ENCODE peak calls at places on chromosomes 7 and 10, in seven cellular contexts. A, Q, G, U, S, H and B are unnamed samples.

GRCh38 chr10:43127447-43127846 is 10.8 kb upstream of the CSGALNACT2 start:
- DNase-seq in H (no peak), U (no peak), G (no peak), Q (no peak), S (no peak), A (no peak), B (no peak)

GRCh38 chr7:66377714-66378113 is 172.6 kb downstream of the TPST1 start:
- DNase-seq in Q (no peak), G (no peak), H (no peak), U (no peak), S (no peak), A (no peak), B (no peak)

GRCh38 chr7:2312272-2312929 is 1.8 kb downstream of the SNX8 start:
- DNase-seq in Q (no peak), U (no peak), S (no peak), G (no peak), H (no peak), A (no peak), B (no peak)

GRCh38 chr10:61588770-61589211 is 73.9 kb upstream of the CABCOCO1 start:
- DNase-seq in Q (no peak), S (no peak), A (no peak), G (no peak), H (no peak), U (no peak), B (no peak)

GRCh38 chr10:21135396-21135973 is 238.4 kb upstream of the NEBL start:
- DNase-seq in S (no peak), U (no peak), G (no peak), A (no peak), H (no peak), Q (peak; percentile 58), B (no peak)

GRCh38 chr10:101405006-101405405 is 51.0 kb downstream of the BTRC start:
- DNase-seq in S (no peak), G (no peak), U (no peak), A (no peak), H (no peak), Q (no peak), B (no peak)

GRCh38 chr10:60089095-60089494 is 182.7 kb upstream of the CCDC6 start:
- DNase-seq in U (no peak), A (no peak), S (peak; percentile 13), G (no peak), Q (peak; percentile 27), H (peak; percentile 31), B (no peak)

GRCh38 chr10:70146489-70147488 is at the start of gene TYSND1:
- DNase-seq in G (peak; percentile 88), A (peak; percentile 92), H (peak; percentile 94), Q (peak; percentile 99), U (peak; percentile 88), S (peak; percentile 99), B (peak; percentile 82)

GRCh38 chr10:88038268-88038667 is 174.8 kb downstream of the PTEN start:
- DNase-seq in G (no peak), H (peak; percentile 94), Q (peak; percentile 81), S (no peak), U (no peak), A (no peak), B (no peak)

GRCh38 chr10:43816351-43817321 is 168.0 kb upstream of the ZNF32 start:
- DNase-seq in G (no peak), A (no peak), Q (peak; percentile 98), S (no peak), U (peak; percentile 64), H (peak; percentile 92), B (peak; percentile 93)

GRCh38 chr7:75861636-75862035 is 17.2 kb upstream of the RHBDD2 start:
- DNase-seq in G (no peak), A (no peak), U (no peak), H (no peak), S (no peak), Q (peak; percentile 86), B (no peak)

GRCh38 chr7:90384433-90384832 is 18.8 kb upstream of the CLDN12 start:
- DNase-seq in Q (no peak), A (no peak), S (no peak), G (no peak), U (no peak), H (peak; percentile 21), B (no peak)

GRCh38 chr7:77425151-77426051 is 9.3 kb upstream of the GSAP start:
- DNase-seq in H (peak; percentile 83), Q (peak; percentile 56), S (peak; percentile 53), U (no peak), G (no peak), A (no peak), B (no peak)

GRCh38 chr10:7984896-7985295 is 69.6 kb upstream of the GATA3 start:
- DNase-seq in H (no peak), G (no peak), A (no peak), S (no peak), Q (no peak), U (no peak), B (peak; percentile 17)

GRCh38 chr10:31099101-31099500 is 67.4 kb upstream of the ZNF438 start:
- DNase-seq in S (no peak), A (no peak), H (no peak), Q (no peak), G (no peak), U (no peak), B (no peak)

GRCh38 chr7:143882611-143883078 is 19.3 kb downstream of the TCAF1 start:
- DNase-seq in H (peak; percentile 56), U (no peak), S (no peak), A (no peak), Q (peak; percentile 69), G (no peak), B (no peak)

GRCh38 chr10:131973160-131973951 is 8.4 kb downstream of the BNIP3 start:
- DNase-seq in S (no peak), U (no peak), A (no peak), Q (no peak), G (no peak), H (no peak), B (no peak)

GRCh38 chr10:119370046-119370770 is 162.8 kb downstream of the GRK5 start:
- DNase-seq in U (peak; percentile 39), H (peak; percentile 59), A (no peak), S (no peak), Q (peak; percentile 61), G (no peak), B (peak; percentile 56)

GRCh38 chr7:5491251-5492044 is 67.8 kb upstream of the TNRC18 start:
- DNase-seq in S (no peak), H (no peak), Q (peak; percentile 12), A (no peak), G (no peak), U (no peak), B (no peak)

GRCh38 chr10:35533565-35533964 is 71.6 kb upstream of the GJD4 start:
- DNase-seq in U (no peak), A (no peak), S (no peak), Q (peak; percentile 76), H (peak; percentile 63), G (no peak), B (no peak)

GRCh38 chr7:27723086-27723485 is 16.9 kb upstream of the TAX1BP1 start:
- DNase-seq in A (no peak), H (no peak), S (no peak), U (no peak), Q (peak; percentile 27), G (no peak), B (no peak)
- TF ChIP-seq CTCF in A (no peak), H (no peak), S (peak; percentile 34), U (no peak), Q (peak; percentile 25), G (no peak), B (peak; percentile 27)

GRCh38 chr10:50937230-50937907 is 51.9 kb upstream of the A1CF start:
- DNase-seq in Q (peak; percentile 68), G (no peak), A (no peak), S (peak; percentile 8), U (no peak), H (peak; percentile 16), B (no peak)
- TF ChIP-seq CTCF in Q (peak; percentile 75), G (peak; percentile 51), A (no peak), S (peak; percentile 48), U (no peak), H (peak; percentile 46), B (peak; percentile 63)

GRCh38 chr7:150380463-150380862 is 1.3 kb downstream of the ZNF775 start:
- DNase-seq in H (no peak), S (no peak), U (no peak), A (no peak), G (no peak), Q (no peak), B (no peak)

GRCh38 chr7:150379590-150380379 is 655 bp downstream of the ZNF775 start:
- DNase-seq in S (peak; percentile 48), G (no peak), U (no peak), Q (no peak), A (no peak), H (no peak), B (no peak)

GRCh38 chr7:150377116-150377979 is 1.8 kb upstream of the ZNF775 start:
- DNase-seq in S (no peak), G (no peak), Q (no peak), H (no peak), U (no peak), A (no peak), B (no peak)

GRCh38 chr7:150378115-150378852 is 846 bp upstream of the ZNF775 start:
- DNase-seq in G (no peak), H (peak; percentile 73), S (peak; percentile 72), Q (peak; percentile 78), U (peak; percentile 30), A (no peak), B (no peak)

DNA sequence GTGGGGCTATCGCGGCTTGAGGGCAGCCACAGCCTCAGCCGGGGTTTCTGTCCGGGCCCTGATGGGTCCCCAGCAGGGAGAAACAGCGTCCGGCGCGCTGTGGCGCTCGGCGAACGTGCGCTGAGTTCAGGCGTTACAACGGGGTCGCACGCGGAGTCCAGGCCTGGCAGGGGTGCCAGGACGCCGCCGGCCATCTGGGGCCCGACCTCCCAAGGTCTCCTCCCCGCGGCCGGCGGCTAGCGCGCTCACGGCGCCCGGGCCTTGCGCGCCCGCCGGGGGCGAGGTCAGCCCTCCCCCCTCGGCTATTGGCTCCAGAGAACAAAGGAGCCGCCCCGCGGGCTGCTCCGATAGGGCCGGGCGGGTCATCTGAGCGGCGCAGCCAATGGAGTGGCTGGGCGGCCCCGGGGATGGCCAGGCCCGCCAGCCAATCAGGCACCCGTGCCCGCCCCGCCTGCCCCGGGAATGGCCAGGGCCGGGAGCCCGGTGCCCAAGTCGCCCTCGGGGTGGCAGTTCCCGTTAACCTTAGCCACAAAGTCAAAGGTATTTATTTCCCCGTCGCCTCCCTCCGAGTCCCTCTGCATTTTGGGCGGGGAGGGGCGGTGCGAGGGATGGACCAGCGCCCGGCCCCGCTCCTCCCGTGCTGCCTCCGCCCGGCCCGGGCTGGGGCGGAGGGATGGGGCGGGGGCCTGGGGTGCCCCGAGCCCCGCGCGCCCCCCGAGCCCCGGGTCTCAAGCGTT is at the start of gene ZNF775:
- DNase-seq in A (peak; percentile 85), U (peak; percentile 94), Q (peak; percentile 91), S (peak; percentile 100), H (peak; percentile 78), G (peak; percentile 84), B (peak; percentile 45)
- TF ChIP-seq CTCF in A (no peak), U (no peak), Q (no peak), S (no peak), H (no peak), G (no peak), B (no peak)

DNA sequence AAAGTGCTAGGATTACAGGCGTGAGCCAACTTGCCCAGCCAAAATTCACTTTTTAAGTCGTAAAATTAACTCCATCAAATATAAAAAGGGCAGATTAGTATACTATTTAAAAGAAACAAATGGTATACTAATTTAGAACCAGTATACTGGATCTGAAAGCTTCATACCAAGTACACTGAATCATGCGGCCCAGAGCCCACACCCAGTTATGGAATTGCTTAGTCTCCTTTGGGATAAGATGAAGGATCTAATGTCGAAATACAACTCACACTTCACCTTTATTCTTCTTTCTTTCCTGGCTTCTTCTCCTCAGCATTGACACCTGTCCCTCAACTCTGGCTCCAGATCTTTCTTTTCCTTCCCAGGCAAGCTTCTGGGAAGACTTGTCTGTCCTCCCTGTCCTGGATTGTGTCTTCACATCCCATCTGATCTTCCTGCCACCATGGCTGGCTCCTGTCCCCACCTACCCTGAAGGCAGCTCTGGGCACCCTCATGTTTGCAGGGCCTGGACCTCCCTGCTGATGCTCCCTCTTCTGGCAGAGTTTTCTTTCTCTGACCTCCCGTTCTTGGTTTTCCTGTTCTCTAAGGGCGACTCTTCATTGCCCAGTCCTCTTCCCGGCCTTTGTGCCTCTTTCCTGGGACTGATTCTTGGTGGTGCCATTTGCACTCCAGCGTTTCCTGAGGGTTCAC is 57.8 kb upstream of the CTBP2 start:
- DNase-seq in G (no peak), Q (no peak), A (no peak), U (no peak), H (peak; percentile 41), S (no peak), B (no peak)
- TF ChIP-seq CTCF in G (no peak), Q (peak; percentile 7), A (no peak), U (no peak), H (no peak), S (no peak), B (no peak)